ENCODE peak calls at places on chromosomes 7 and 10, in nine cellular contexts. Y is effector memory CD8-positive, alpha-beta T cell; R is foreskin fibroblast; T is mesenchymal stem cell; L is cerebellar cortex; E is T-helper 1 cell; H is NCI-H2081 treated with DMSO at 0.1 percent for 48 hours; D is M059J; X is NCI-H774. Z is an unnamed sample.
A peak's percentile ranks its signal among the peaks of the same experiment; 100 is the strongest.

GRCh38 chr7:152866791-152867481 is 107.4 kb downstream of the ACTR3B start:
- DNase-seq in Y (no peak), R (no peak), T (no peak), L (no peak), E (no peak), H (no peak), D (no peak), X (no peak), Z (no peak)

GRCh38 chr10:103493362-103493871 is at the start of gene NEURL1:
- DNase-seq in Y (no peak), R (no peak), T (no peak), L (peak; percentile 48), E (peak; percentile 11), H (no peak), D (peak; percentile 39), X (no peak), Z (no peak)

GRCh38 chr10:95784279-95784913 is 28.4 kb downstream of the ENTPD1 start:
- DNase-seq in Y (no peak), R (no peak), T (no peak), L (no peak), E (no peak), H (no peak), D (no peak), X (no peak), Z (no peak)

GRCh38 chr10:121598261-121599249 is at the start of gene FGFR2:
- DNase-seq in Y (peak; percentile 19), R (peak; percentile 46), T (peak; percentile 70), L (peak; percentile 75), E (no peak), H (no peak), D (peak; percentile 75), X (no peak), Z (no peak)

GRCh38 chr7:6162650-6163366 is 109.6 kb downstream of the CYTH3 start:
- DNase-seq in Y (no peak), R (no peak), T (no peak), L (no peak), E (no peak), H (no peak), D (no peak), X (no peak), Z (no peak)

GRCh38 chr7:94856643-94857042 is 50.8 kb upstream of the PPP1R9A start:
- DNase-seq in Y (no peak), R (no peak), T (no peak), L (no peak), E (no peak), H (no peak), D (peak; percentile 5), X (no peak), Z (no peak)

GRCh38 chr7:95335093-95335492 is 10.8 kb upstream of the PON1 start:
- DNase-seq in Y (no peak), R (peak; percentile 17), T (peak; percentile 21), L (no peak), E (no peak), H (no peak), D (peak; percentile 70), X (no peak), Z (no peak)

GRCh38 chr10:78535716-78536218 is 502.1 kb downstream of the RPS24 start:
- DNase-seq in Y (no peak), R (no peak), T (no peak), L (no peak), E (no peak), H (no peak), D (no peak), X (no peak), Z (no peak)

Z was measured in T-helper 17 cell.